ENCODE peak calls at places on chromosomes 6 and 20, in six cellular contexts. One of them, this sample, is unnamed.

GRCh38 chr6:118326712-118327111 is 221.4 kb upstream of the PLN start:
- DNase-seq in Right ventricle myocardium superior: no peak
- DNase-seq in activated CD8-positive, alpha-beta memory T cell treated with anti-CD3 and anti-CD28 coated beads, Interleukin-2, amount 50 U/mL, for 4 hours: no peak
- DNase-seq in lower lobe of right lung: no peak
- DNase-seq in fibroblast of gingiva: no peak
- DNase-seq in effector CD4-positive, alpha-beta T cell: no peak
- DNase-seq in this sample: no peak

GRCh38 chr6:63923139-63923739 is 287.6 kb downstream of the PHF3 start:
- DNase-seq in Right ventricle myocardium superior: no peak
- DNase-seq in activated CD8-positive, alpha-beta memory T cell treated with anti-CD3 and anti-CD28 coated beads, Interleukin-2, amount 50 U/mL, for 4 hours: no peak
- DNase-seq in lower lobe of right lung: no peak
- DNase-seq in fibroblast of gingiva: peak; percentile 6
- DNase-seq in effector CD4-positive, alpha-beta T cell: no peak
- DNase-seq in this sample: no peak

GRCh38 chr6:113927001-113927400 is 43.9 kb downstream of the HDAC2 start:
- DNase-seq in Right ventricle myocardium superior: no peak
- DNase-seq in activated CD8-positive, alpha-beta memory T cell treated with anti-CD3 and anti-CD28 coated beads, Interleukin-2, amount 50 U/mL, for 4 hours: no peak
- DNase-seq in lower lobe of right lung: no peak
- DNase-seq in fibroblast of gingiva: no peak
- DNase-seq in effector CD4-positive, alpha-beta T cell: no peak
- DNase-seq in this sample: no peak

GRCh38 chr6:40344566-40345185 is 242.5 kb downstream of the LRFN2 start:
- DNase-seq in Right ventricle myocardium superior: no peak
- DNase-seq in activated CD8-positive, alpha-beta memory T cell treated with anti-CD3 and anti-CD28 coated beads, Interleukin-2, amount 50 U/mL, for 4 hours: no peak
- DNase-seq in lower lobe of right lung: no peak
- DNase-seq in fibroblast of gingiva: no peak
- DNase-seq in effector CD4-positive, alpha-beta T cell: no peak
- DNase-seq in this sample: no peak

GRCh38 chr6:45462190-45463134 is 84.7 kb upstream of the SUPT3H start:
- DNase-seq in Right ventricle myocardium superior: no peak
- DNase-seq in activated CD8-positive, alpha-beta memory T cell treated with anti-CD3 and anti-CD28 coated beads, Interleukin-2, amount 50 U/mL, for 4 hours: no peak
- DNase-seq in lower lobe of right lung: no peak
- DNase-seq in fibroblast of gingiva: no peak
- DNase-seq in effector CD4-positive, alpha-beta T cell: no peak
- DNase-seq in this sample: no peak

GRCh38 chr20:59149678-59150504 is 13.7 kb upstream of the ZNF831 start:
- DNase-seq in Right ventricle myocardium superior: peak; percentile 50
- DNase-seq in activated CD8-positive, alpha-beta memory T cell treated with anti-CD3 and anti-CD28 coated beads, Interleukin-2, amount 50 U/mL, for 4 hours: peak; percentile 56
- DNase-seq in lower lobe of right lung: no peak
- DNase-seq in fibroblast of gingiva: no peak
- DNase-seq in effector CD4-positive, alpha-beta T cell: peak; percentile 70
- DNase-seq in this sample: peak; percentile 86

GRCh38 chr6:70520575-70520974 is 46.2 kb upstream of the SDHAF4 start:
- DNase-seq in Right ventricle myocardium superior: no peak
- DNase-seq in activated CD8-positive, alpha-beta memory T cell treated with anti-CD3 and anti-CD28 coated beads, Interleukin-2, amount 50 U/mL, for 4 hours: no peak
- DNase-seq in lower lobe of right lung: no peak
- DNase-seq in fibroblast of gingiva: peak; percentile 1
- DNase-seq in effector CD4-positive, alpha-beta T cell: peak; percentile 2
- DNase-seq in this sample: no peak

GRCh38 chr20:51062065-51062464 is 39.2 kb upstream of the KCNG1 start:
- DNase-seq in Right ventricle myocardium superior: no peak
- DNase-seq in activated CD8-positive, alpha-beta memory T cell treated with anti-CD3 and anti-CD28 coated beads, Interleukin-2, amount 50 U/mL, for 4 hours: no peak
- DNase-seq in lower lobe of right lung: no peak
- DNase-seq in fibroblast of gingiva: no peak
- DNase-seq in effector CD4-positive, alpha-beta T cell: no peak
- DNase-seq in this sample: no peak

GRCh38 chr6:108118791-108119211 is 44.3 kb upstream of the OSTM1 start:
- DNase-seq in Right ventricle myocardium superior: no peak
- DNase-seq in activated CD8-positive, alpha-beta memory T cell treated with anti-CD3 and anti-CD28 coated beads, Interleukin-2, amount 50 U/mL, for 4 hours: no peak
- DNase-seq in lower lobe of right lung: no peak
- DNase-seq in fibroblast of gingiva: no peak
- DNase-seq in effector CD4-positive, alpha-beta T cell: no peak
- DNase-seq in this sample: no peak

GRCh38 chr6:105750089-105750488 is 336.0 kb upstream of the PRDM1 start:
- DNase-seq in Right ventricle myocardium superior: no peak
- DNase-seq in activated CD8-positive, alpha-beta memory T cell treated with anti-CD3 and anti-CD28 coated beads, Interleukin-2, amount 50 U/mL, for 4 hours: no peak
- DNase-seq in lower lobe of right lung: no peak
- DNase-seq in fibroblast of gingiva: no peak
- DNase-seq in effector CD4-positive, alpha-beta T cell: no peak
- DNase-seq in this sample: no peak

GRCh38 chr6:170453586-170454511 is 99.3 kb downstream of the PSMB1 start:
- DNase-seq in Right ventricle myocardium superior: no peak
- DNase-seq in activated CD8-positive, alpha-beta memory T cell treated with anti-CD3 and anti-CD28 coated beads, Interleukin-2, amount 50 U/mL, for 4 hours: no peak
- DNase-seq in lower lobe of right lung: no peak
- DNase-seq in fibroblast of gingiva: no peak
- DNase-seq in effector CD4-positive, alpha-beta T cell: no peak
- DNase-seq in this sample: peak; percentile 51

GRCh38 chr6:15870354-15871043 is 207.7 kb upstream of the DTNBP1 start:
- DNase-seq in Right ventricle myocardium superior: no peak
- DNase-seq in activated CD8-positive, alpha-beta memory T cell treated with anti-CD3 and anti-CD28 coated beads, Interleukin-2, amount 50 U/mL, for 4 hours: no peak
- DNase-seq in lower lobe of right lung: no peak
- DNase-seq in fibroblast of gingiva: peak; percentile 46
- DNase-seq in effector CD4-positive, alpha-beta T cell: no peak
- DNase-seq in this sample: no peak

GRCh38 chr6:140806431-140806830 is 1326.3 kb upstream of the GJE1 start:
- DNase-seq in Right ventricle myocardium superior: no peak
- DNase-seq in activated CD8-positive, alpha-beta memory T cell treated with anti-CD3 and anti-CD28 coated beads, Interleukin-2, amount 50 U/mL, for 4 hours: no peak
- DNase-seq in lower lobe of right lung: no peak
- DNase-seq in fibroblast of gingiva: no peak
- DNase-seq in effector CD4-positive, alpha-beta T cell: no peak
- DNase-seq in this sample: no peak

GRCh38 chr6:47016916-47017315 is 25.2 kb downstream of the ADGRF1 start:
- DNase-seq in Right ventricle myocardium superior: no peak
- DNase-seq in activated CD8-positive, alpha-beta memory T cell treated with anti-CD3 and anti-CD28 coated beads, Interleukin-2, amount 50 U/mL, for 4 hours: no peak
- DNase-seq in lower lobe of right lung: no peak
- DNase-seq in fibroblast of gingiva: no peak
- DNase-seq in effector CD4-positive, alpha-beta T cell: no peak
- DNase-seq in this sample: no peak

GRCh38 chr6:100633096-100633766 is 168.5 kb upstream of the SIM1 start:
- DNase-seq in Right ventricle myocardium superior: no peak
- DNase-seq in activated CD8-positive, alpha-beta memory T cell treated with anti-CD3 and anti-CD28 coated beads, Interleukin-2, amount 50 U/mL, for 4 hours: no peak
- DNase-seq in lower lobe of right lung: no peak
- DNase-seq in fibroblast of gingiva: peak; percentile 78
- DNase-seq in effector CD4-positive, alpha-beta T cell: no peak
- DNase-seq in this sample: no peak

GRCh38 chr6:158894192-158894591 is 75.0 kb upstream of the EZR start:
- DNase-seq in Right ventricle myocardium superior: no peak
- DNase-seq in activated CD8-positive, alpha-beta memory T cell treated with anti-CD3 and anti-CD28 coated beads, Interleukin-2, amount 50 U/mL, for 4 hours: no peak
- DNase-seq in lower lobe of right lung: no peak
- DNase-seq in fibroblast of gingiva: peak; percentile 43
- DNase-seq in effector CD4-positive, alpha-beta T cell: no peak
- DNase-seq in this sample: no peak

GRCh38 chr6:39424831-39425230 is 102.3 kb upstream of the KCNK16 start:
- DNase-seq in Right ventricle myocardium superior: no peak
- DNase-seq in activated CD8-positive, alpha-beta memory T cell treated with anti-CD3 and anti-CD28 coated beads, Interleukin-2, amount 50 U/mL, for 4 hours: no peak
- DNase-seq in lower lobe of right lung: no peak
- DNase-seq in fibroblast of gingiva: no peak
- DNase-seq in effector CD4-positive, alpha-beta T cell: no peak
- DNase-seq in this sample: no peak

GRCh38 chr6:45587229-45588060 is 209.7 kb upstream of the SUPT3H start:
- DNase-seq in Right ventricle myocardium superior: no peak
- DNase-seq in activated CD8-positive, alpha-beta memory T cell treated with anti-CD3 and anti-CD28 coated beads, Interleukin-2, amount 50 U/mL, for 4 hours: no peak
- DNase-seq in lower lobe of right lung: no peak
- DNase-seq in fibroblast of gingiva: no peak
- DNase-seq in effector CD4-positive, alpha-beta T cell: no peak
- DNase-seq in this sample: no peak

GRCh38 chr6:146865756-146866266 is 267.0 kb downstream of the ADGB start:
- DNase-seq in Right ventricle myocardium superior: no peak
- DNase-seq in activated CD8-positive, alpha-beta memory T cell treated with anti-CD3 and anti-CD28 coated beads, Interleukin-2, amount 50 U/mL, for 4 hours: no peak
- DNase-seq in lower lobe of right lung: no peak
- DNase-seq in fibroblast of gingiva: no peak
- DNase-seq in effector CD4-positive, alpha-beta T cell: no peak
- DNase-seq in this sample: no peak

GRCh38 chr20:58048096-58048702 is 180.3 kb downstream of the ANKRD60 start:
- DNase-seq in Right ventricle myocardium superior: no peak
- DNase-seq in activated CD8-positive, alpha-beta memory T cell treated with anti-CD3 and anti-CD28 coated beads, Interleukin-2, amount 50 U/mL, for 4 hours: no peak
- DNase-seq in lower lobe of right lung: no peak
- DNase-seq in fibroblast of gingiva: peak; percentile 59
- DNase-seq in effector CD4-positive, alpha-beta T cell: no peak
- DNase-seq in this sample: no peak

GRCh38 chr20:49862607-49863200 is 50.1 kb downstream of the SLC9A8 start:
- DNase-seq in Right ventricle myocardium superior: no peak
- DNase-seq in activated CD8-positive, alpha-beta memory T cell treated with anti-CD3 and anti-CD28 coated beads, Interleukin-2, amount 50 U/mL, for 4 hours: no peak
- DNase-seq in lower lobe of right lung: no peak
- DNase-seq in fibroblast of gingiva: no peak
- DNase-seq in effector CD4-positive, alpha-beta T cell: no peak
- DNase-seq in this sample: no peak

GRCh38 chr6:170031684-170032121 is 259.2 kb downstream of the DLL1 start:
- DNase-seq in Right ventricle myocardium superior: no peak
- DNase-seq in activated CD8-positive, alpha-beta memory T cell treated with anti-CD3 and anti-CD28 coated beads, Interleukin-2, amount 50 U/mL, for 4 hours: no peak
- DNase-seq in lower lobe of right lung: peak; percentile 42
- DNase-seq in fibroblast of gingiva: peak; percentile 79
- DNase-seq in effector CD4-positive, alpha-beta T cell: no peak
- DNase-seq in this sample: peak; percentile 65

GRCh38 chr6:111090766-111091165 is 3.5 kb downstream of the SLC16A10 start:
- DNase-seq in Right ventricle myocardium superior: no peak
- DNase-seq in activated CD8-positive, alpha-beta memory T cell treated with anti-CD3 and anti-CD28 coated beads, Interleukin-2, amount 50 U/mL, for 4 hours: no peak
- DNase-seq in lower lobe of right lung: no peak
- DNase-seq in fibroblast of gingiva: no peak
- DNase-seq in effector CD4-positive, alpha-beta T cell: no peak
- DNase-seq in this sample: no peak

GRCh38 chr6:81237226-81237625 is 515.3 kb downstream of the TENT5A start:
- DNase-seq in Right ventricle myocardium superior: no peak
- DNase-seq in activated CD8-positive, alpha-beta memory T cell treated with anti-CD3 and anti-CD28 coated beads, Interleukin-2, amount 50 U/mL, for 4 hours: no peak
- DNase-seq in lower lobe of right lung: no peak
- DNase-seq in fibroblast of gingiva: no peak
- DNase-seq in effector CD4-positive, alpha-beta T cell: no peak
- DNase-seq in this sample: no peak